ENCODE peak calls at places on chromosomes 16 and 17, in five cellular contexts. One of them, this sample, is unnamed.

GRCh38 chr16:66275795-66276428 is 90.6 kb upstream of the CDH5 start:
- DNase-seq in stimulated activated CD8-positive, alpha-beta memory T cell treated with anti-CD3 and anti-CD28 coated beads, Interleukin-4, amount 100 ng/mL, for 4 hours: no peak
- DNase-seq in activated naive CD8-positive, alpha-beta T cell treated with anti-CD3 and anti-CD28 coated beads for 36 hours: no peak
- DNase-seq in CD8-positive, alpha-beta memory T cell: no peak
- DNase-seq in IMR-90: peak
- DNase-seq in this sample: no peak

GRCh38 chr17:41654134-41654907 is 29.9 kb upstream of the KRT17 start:
- DNase-seq in CD8-positive, alpha-beta memory T cell: no peak
- DNase-seq in stimulated activated CD8-positive, alpha-beta memory T cell treated with anti-CD3 and anti-CD28 coated beads, Interleukin-4, amount 100 ng/mL, for 4 hours: no peak
- DNase-seq in IMR-90: no peak
- DNase-seq in activated naive CD8-positive, alpha-beta T cell treated with anti-CD3 and anti-CD28 coated beads for 36 hours: no peak
- DNase-seq in this sample: no peak

GRCh38 chr17:1347681-1348318 is 52.2 kb downstream of the YWHAE start:
- DNase-seq in activated naive CD8-positive, alpha-beta T cell treated with anti-CD3 and anti-CD28 coated beads for 36 hours: no peak
- DNase-seq in stimulated activated CD8-positive, alpha-beta memory T cell treated with anti-CD3 and anti-CD28 coated beads, Interleukin-4, amount 100 ng/mL, for 4 hours: no peak
- DNase-seq in CD8-positive, alpha-beta memory T cell: no peak
- DNase-seq in IMR-90: peak
- DNase-seq in this sample: no peak

GRCh38 chr16:89324056-89325010 is 106.8 kb downstream of the ZNF778 start:
- DNase-seq in IMR-90: peak
- DNase-seq in activated naive CD8-positive, alpha-beta T cell treated with anti-CD3 and anti-CD28 coated beads for 36 hours: peak
- DNase-seq in stimulated activated CD8-positive, alpha-beta memory T cell treated with anti-CD3 and anti-CD28 coated beads, Interleukin-4, amount 100 ng/mL, for 4 hours: no peak
- DNase-seq in CD8-positive, alpha-beta memory T cell: no peak
- DNase-seq in this sample: no peak

GRCh38 chr17:17424552-17424951 is 52.2 kb upstream of the MED9 start:
- DNase-seq in stimulated activated CD8-positive, alpha-beta memory T cell treated with anti-CD3 and anti-CD28 coated beads, Interleukin-4, amount 100 ng/mL, for 4 hours: no peak
- DNase-seq in IMR-90: no peak
- DNase-seq in CD8-positive, alpha-beta memory T cell: no peak
- DNase-seq in activated naive CD8-positive, alpha-beta T cell treated with anti-CD3 and anti-CD28 coated beads for 36 hours: no peak
- DNase-seq in this sample: no peak

GRCh38 chr16:4404247-4404966 is 12.0 kb downstream of the CORO7 start:
- DNase-seq in activated naive CD8-positive, alpha-beta T cell treated with anti-CD3 and anti-CD28 coated beads for 36 hours: peak
- DNase-seq in stimulated activated CD8-positive, alpha-beta memory T cell treated with anti-CD3 and anti-CD28 coated beads, Interleukin-4, amount 100 ng/mL, for 4 hours: no peak
- DNase-seq in IMR-90: no peak
- DNase-seq in CD8-positive, alpha-beta memory T cell: peak
- DNase-seq in this sample: no peak

GRCh38 chr17:77531641-77532040 is 390.9 kb downstream of the SEC14L1 start:
- DNase-seq in CD8-positive, alpha-beta memory T cell: no peak
- DNase-seq in IMR-90: no peak
- DNase-seq in stimulated activated CD8-positive, alpha-beta memory T cell treated with anti-CD3 and anti-CD28 coated beads, Interleukin-4, amount 100 ng/mL, for 4 hours: no peak
- DNase-seq in activated naive CD8-positive, alpha-beta T cell treated with anti-CD3 and anti-CD28 coated beads for 36 hours: no peak
- DNase-seq in this sample: no peak

GRCh38 chr16:34803683-34804416 is 1344.4 kb downstream of the TP53TG3F start:
- DNase-seq in activated naive CD8-positive, alpha-beta T cell treated with anti-CD3 and anti-CD28 coated beads for 36 hours: no peak
- DNase-seq in stimulated activated CD8-positive, alpha-beta memory T cell treated with anti-CD3 and anti-CD28 coated beads, Interleukin-4, amount 100 ng/mL, for 4 hours: no peak
- DNase-seq in IMR-90: no peak
- DNase-seq in CD8-positive, alpha-beta memory T cell: no peak
- DNase-seq in this sample: no peak

GRCh38 chr17:28384281-28385036 is 13.0 kb downstream of the SARM1 start:
- DNase-seq in IMR-90: no peak
- DNase-seq in stimulated activated CD8-positive, alpha-beta memory T cell treated with anti-CD3 and anti-CD28 coated beads, Interleukin-4, amount 100 ng/mL, for 4 hours: peak
- DNase-seq in CD8-positive, alpha-beta memory T cell: peak
- DNase-seq in activated naive CD8-positive, alpha-beta T cell treated with anti-CD3 and anti-CD28 coated beads for 36 hours: peak
- DNase-seq in this sample: no peak

GRCh38 chr16:56871172-56871593 is 6.2 kb downstream of the SLC12A3 start:
- DNase-seq in CD8-positive, alpha-beta memory T cell: no peak
- DNase-seq in IMR-90: peak
- DNase-seq in activated naive CD8-positive, alpha-beta T cell treated with anti-CD3 and anti-CD28 coated beads for 36 hours: no peak
- DNase-seq in stimulated activated CD8-positive, alpha-beta memory T cell treated with anti-CD3 and anti-CD28 coated beads, Interleukin-4, amount 100 ng/mL, for 4 hours: no peak
- DNase-seq in this sample: no peak

GRCh38 chr17:2855063-2855600 is 58.9 kb downstream of the RAP1GAP2 start:
- DNase-seq in CD8-positive, alpha-beta memory T cell: no peak
- DNase-seq in IMR-90: peak
- DNase-seq in stimulated activated CD8-positive, alpha-beta memory T cell treated with anti-CD3 and anti-CD28 coated beads, Interleukin-4, amount 100 ng/mL, for 4 hours: no peak
- DNase-seq in activated naive CD8-positive, alpha-beta T cell treated with anti-CD3 and anti-CD28 coated beads for 36 hours: no peak
- DNase-seq in this sample: no peak

GRCh38 chr17:40306395-40306794 is 2.6 kb upstream of the RARA start:
- DNase-seq in stimulated activated CD8-positive, alpha-beta memory T cell treated with anti-CD3 and anti-CD28 coated beads, Interleukin-4, amount 100 ng/mL, for 4 hours: no peak
- DNase-seq in activated naive CD8-positive, alpha-beta T cell treated with anti-CD3 and anti-CD28 coated beads for 36 hours: no peak
- DNase-seq in CD8-positive, alpha-beta memory T cell: no peak
- DNase-seq in IMR-90: no peak
- DNase-seq in this sample: peak

GRCh38 chr16:72107371-72107770 is 13.7 kb downstream of the DHX38 start:
- DNase-seq in activated naive CD8-positive, alpha-beta T cell treated with anti-CD3 and anti-CD28 coated beads for 36 hours: no peak
- DNase-seq in IMR-90: no peak
- DNase-seq in CD8-positive, alpha-beta memory T cell: no peak
- DNase-seq in stimulated activated CD8-positive, alpha-beta memory T cell treated with anti-CD3 and anti-CD28 coated beads, Interleukin-4, amount 100 ng/mL, for 4 hours: no peak
- DNase-seq in this sample: no peak

GRCh38 chr17:40582328-40582901 is 17.1 kb upstream of the CCR7 start:
- DNase-seq in stimulated activated CD8-positive, alpha-beta memory T cell treated with anti-CD3 and anti-CD28 coated beads, Interleukin-4, amount 100 ng/mL, for 4 hours: no peak
- DNase-seq in activated naive CD8-positive, alpha-beta T cell treated with anti-CD3 and anti-CD28 coated beads for 36 hours: peak
- DNase-seq in IMR-90: no peak
- DNase-seq in CD8-positive, alpha-beta memory T cell: peak
- DNase-seq in this sample: no peak

GRCh38 chr16:27650073-27650701 is 100.2 kb downstream of the KATNIP start:
- DNase-seq in CD8-positive, alpha-beta memory T cell: no peak
- DNase-seq in IMR-90: no peak
- DNase-seq in activated naive CD8-positive, alpha-beta T cell treated with anti-CD3 and anti-CD28 coated beads for 36 hours: no peak
- DNase-seq in stimulated activated CD8-positive, alpha-beta memory T cell treated with anti-CD3 and anti-CD28 coated beads, Interleukin-4, amount 100 ng/mL, for 4 hours: no peak
- DNase-seq in this sample: no peak

GRCh38 chr16:4213721-4214120 is 28.2 kb downstream of the SRL start:
- DNase-seq in IMR-90: no peak
- DNase-seq in CD8-positive, alpha-beta memory T cell: no peak
- DNase-seq in activated naive CD8-positive, alpha-beta T cell treated with anti-CD3 and anti-CD28 coated beads for 36 hours: no peak
- DNase-seq in stimulated activated CD8-positive, alpha-beta memory T cell treated with anti-CD3 and anti-CD28 coated beads, Interleukin-4, amount 100 ng/mL, for 4 hours: no peak
- DNase-seq in this sample: no peak

GRCh38 chr17:17535957-17536356 is 39.8 kb upstream of the RASD1 start:
- DNase-seq in activated naive CD8-positive, alpha-beta T cell treated with anti-CD3 and anti-CD28 coated beads for 36 hours: no peak
- DNase-seq in CD8-positive, alpha-beta memory T cell: no peak
- DNase-seq in IMR-90: peak
- DNase-seq in stimulated activated CD8-positive, alpha-beta memory T cell treated with anti-CD3 and anti-CD28 coated beads, Interleukin-4, amount 100 ng/mL, for 4 hours: no peak
- DNase-seq in this sample: no peak

GRCh38 chr17:71180801-71181385 is 939.9 kb upstream of the SOX9 start:
- DNase-seq in CD8-positive, alpha-beta memory T cell: no peak
- DNase-seq in activated naive CD8-positive, alpha-beta T cell treated with anti-CD3 and anti-CD28 coated beads for 36 hours: no peak
- DNase-seq in stimulated activated CD8-positive, alpha-beta memory T cell treated with anti-CD3 and anti-CD28 coated beads, Interleukin-4, amount 100 ng/mL, for 4 hours: no peak
- DNase-seq in IMR-90: peak
- DNase-seq in this sample: no peak

GRCh38 chr16:528111-529011 is 849 bp downstream of the CAPN15 start:
- DNase-seq in IMR-90: peak
- DNase-seq in activated naive CD8-positive, alpha-beta T cell treated with anti-CD3 and anti-CD28 coated beads for 36 hours: peak
- DNase-seq in CD8-positive, alpha-beta memory T cell: peak
- DNase-seq in stimulated activated CD8-positive, alpha-beta memory T cell treated with anti-CD3 and anti-CD28 coated beads, Interleukin-4, amount 100 ng/mL, for 4 hours: no peak
- DNase-seq in this sample: no peak

GRCh38 chr17:62125307-62125706 is 60.2 kb upstream of the MED13 start:
- DNase-seq in CD8-positive, alpha-beta memory T cell: no peak
- DNase-seq in IMR-90: no peak
- DNase-seq in stimulated activated CD8-positive, alpha-beta memory T cell treated with anti-CD3 and anti-CD28 coated beads, Interleukin-4, amount 100 ng/mL, for 4 hours: no peak
- DNase-seq in activated naive CD8-positive, alpha-beta T cell treated with anti-CD3 and anti-CD28 coated beads for 36 hours: no peak
- DNase-seq in this sample: no peak

GRCh38 chr17:49249292-49249794 is 18.8 kb upstream of the PHOSPHO1 start:
- DNase-seq in CD8-positive, alpha-beta memory T cell: no peak
- DNase-seq in IMR-90: no peak
- DNase-seq in stimulated activated CD8-positive, alpha-beta memory T cell treated with anti-CD3 and anti-CD28 coated beads, Interleukin-4, amount 100 ng/mL, for 4 hours: no peak
- DNase-seq in activated naive CD8-positive, alpha-beta T cell treated with anti-CD3 and anti-CD28 coated beads for 36 hours: no peak
- DNase-seq in this sample: no peak

GRCh38 chr16:50742521-50743150 is 750 bp downstream of the CYLD start:
- DNase-seq in IMR-90: peak
- DNase-seq in CD8-positive, alpha-beta memory T cell: peak
- DNase-seq in activated naive CD8-positive, alpha-beta T cell treated with anti-CD3 and anti-CD28 coated beads for 36 hours: peak
- DNase-seq in stimulated activated CD8-positive, alpha-beta memory T cell treated with anti-CD3 and anti-CD28 coated beads, Interleukin-4, amount 100 ng/mL, for 4 hours: no peak
- DNase-seq in this sample: no peak

GRCh38 chr17:47957591-47958490 is at the start of gene PRR15L:
- DNase-seq in CD8-positive, alpha-beta memory T cell: no peak
- DNase-seq in IMR-90: no peak
- DNase-seq in activated naive CD8-positive, alpha-beta T cell treated with anti-CD3 and anti-CD28 coated beads for 36 hours: no peak
- DNase-seq in stimulated activated CD8-positive, alpha-beta memory T cell treated with anti-CD3 and anti-CD28 coated beads, Interleukin-4, amount 100 ng/mL, for 4 hours: no peak
- DNase-seq in this sample: no peak

GRCh38 chr17:78174332-78174869 is 6.0 kb downstream of the SYNGR2 start:
- DNase-seq in IMR-90: no peak
- DNase-seq in activated naive CD8-positive, alpha-beta T cell treated with anti-CD3 and anti-CD28 coated beads for 36 hours: no peak
- DNase-seq in CD8-positive, alpha-beta memory T cell: no peak
- DNase-seq in stimulated activated CD8-positive, alpha-beta memory T cell treated with anti-CD3 and anti-CD28 coated beads, Interleukin-4, amount 100 ng/mL, for 4 hours: no peak
- DNase-seq in this sample: no peak

GRCh38 chr17:82674656-82675475 is 23.6 kb downstream of the RAB40B start:
- DNase-seq in activated naive CD8-positive, alpha-beta T cell treated with anti-CD3 and anti-CD28 coated beads for 36 hours: no peak
- DNase-seq in CD8-positive, alpha-beta memory T cell: no peak
- DNase-seq in stimulated activated CD8-positive, alpha-beta memory T cell treated with anti-CD3 and anti-CD28 coated beads, Interleukin-4, amount 100 ng/mL, for 4 hours: no peak
- DNase-seq in IMR-90: no peak
- DNase-seq in this sample: no peak

GRCh38 chr17:64262125-64262421 is 987 bp downstream of the TEX2 start:
- DNase-seq in CD8-positive, alpha-beta memory T cell: no peak
- DNase-seq in activated naive CD8-positive, alpha-beta T cell treated with anti-CD3 and anti-CD28 coated beads for 36 hours: no peak
- DNase-seq in IMR-90: no peak
- DNase-seq in stimulated activated CD8-positive, alpha-beta memory T cell treated with anti-CD3 and anti-CD28 coated beads, Interleukin-4, amount 100 ng/mL, for 4 hours: no peak
- DNase-seq in this sample: no peak

GRCh38 chr16:1098266-1098991 is 2.4 kb upstream of the C1QTNF8 start:
- DNase-seq in CD8-positive, alpha-beta memory T cell: no peak
- DNase-seq in stimulated activated CD8-positive, alpha-beta memory T cell treated with anti-CD3 and anti-CD28 coated beads, Interleukin-4, amount 100 ng/mL, for 4 hours: no peak
- DNase-seq in activated naive CD8-positive, alpha-beta T cell treated with anti-CD3 and anti-CD28 coated beads for 36 hours: no peak
- DNase-seq in IMR-90: no peak
- DNase-seq in this sample: no peak

GRCh38 chr16:14307623-14308356 is 236.7 kb downstream of the MRTFB start:
- DNase-seq in activated naive CD8-positive, alpha-beta T cell treated with anti-CD3 and anti-CD28 coated beads for 36 hours: no peak
- DNase-seq in CD8-positive, alpha-beta memory T cell: no peak
- DNase-seq in IMR-90: no peak
- DNase-seq in stimulated activated CD8-positive, alpha-beta memory T cell treated with anti-CD3 and anti-CD28 coated beads, Interleukin-4, amount 100 ng/mL, for 4 hours: no peak
- DNase-seq in this sample: no peak

GRCh38 chr16:30953111-30953510 is 4.2 kb downstream of the ORAI3 start:
- DNase-seq in activated naive CD8-positive, alpha-beta T cell treated with anti-CD3 and anti-CD28 coated beads for 36 hours: no peak
- DNase-seq in IMR-90: no peak
- DNase-seq in CD8-positive, alpha-beta memory T cell: no peak
- DNase-seq in stimulated activated CD8-positive, alpha-beta memory T cell treated with anti-CD3 and anti-CD28 coated beads, Interleukin-4, amount 100 ng/mL, for 4 hours: no peak
- DNase-seq in this sample: no peak

GRCh38 chr16:81232740-81233367 is 5.6 kb upstream of the BCO1 start:
- DNase-seq in IMR-90: no peak
- DNase-seq in activated naive CD8-positive, alpha-beta T cell treated with anti-CD3 and anti-CD28 coated beads for 36 hours: no peak
- DNase-seq in CD8-positive, alpha-beta memory T cell: no peak
- DNase-seq in stimulated activated CD8-positive, alpha-beta memory T cell treated with anti-CD3 and anti-CD28 coated beads, Interleukin-4, amount 100 ng/mL, for 4 hours: no peak
- DNase-seq in this sample: no peak

GRCh38 chr17:75749545-75750389 is 15.2 kb downstream of the GALK1 start:
- DNase-seq in CD8-positive, alpha-beta memory T cell: peak
- DNase-seq in IMR-90: peak
- DNase-seq in activated naive CD8-positive, alpha-beta T cell treated with anti-CD3 and anti-CD28 coated beads for 36 hours: peak
- DNase-seq in stimulated activated CD8-positive, alpha-beta memory T cell treated with anti-CD3 and anti-CD28 coated beads, Interleukin-4, amount 100 ng/mL, for 4 hours: peak
- DNase-seq in this sample: no peak

GRCh38 chr16:83599789-83600462 is 207.9 kb upstream of the HSBP1 start:
- DNase-seq in CD8-positive, alpha-beta memory T cell: no peak
- DNase-seq in activated naive CD8-positive, alpha-beta T cell treated with anti-CD3 and anti-CD28 coated beads for 36 hours: no peak
- DNase-seq in IMR-90: no peak
- DNase-seq in stimulated activated CD8-positive, alpha-beta memory T cell treated with anti-CD3 and anti-CD28 coated beads, Interleukin-4, amount 100 ng/mL, for 4 hours: no peak
- DNase-seq in this sample: no peak

GRCh38 chr17:48153711-48154642 is 46.4 kb downstream of the SNX11 start:
- DNase-seq in IMR-90: peak
- DNase-seq in CD8-positive, alpha-beta memory T cell: no peak
- DNase-seq in activated naive CD8-positive, alpha-beta T cell treated with anti-CD3 and anti-CD28 coated beads for 36 hours: peak
- DNase-seq in stimulated activated CD8-positive, alpha-beta memory T cell treated with anti-CD3 and anti-CD28 coated beads, Interleukin-4, amount 100 ng/mL, for 4 hours: no peak
- DNase-seq in this sample: no peak

This sample was measured in SK-N-MC.